ENCODE peak calls at places on chromosomes 1 and 21, in nine cellular contexts. K is GM23248, C is hepatocyte, W is PC-9, G is MM.1S, T is PC-3, D is GM23338, Y is HCT116, J is SK-N-SH. M is an unnamed sample. For H3K9me2 and H3K27me3, the result is how much of the 10 kb centered on the place peaks cover.

GRCh38 chr1:1114431-1114830 is 1.5 kb downstream of the C1orf159 start:
- DNase-seq in K (no peak), C (no peak), W (no peak), G (no peak), T (no peak), D (no peak), Y (no peak), J (no peak), M (no peak)

GRCh38 chr1:241396747-241397691 is 40.0 kb upstream of the RGS7 start:
- DNase-seq in K (no peak), C (no peak), W (no peak), G (no peak), T (peak), D (peak), Y (no peak), J (no peak), M (no peak)

GRCh38 chr21:35050348-35051286 is 1.5 kb upstream of the RUNX1 start:
- DNase-seq in K (peak), C (no peak), W (peak), G (peak), T (peak), D (no peak), Y (no peak), J (no peak), M (peak)

GRCh38 chr1:182119631-182120030 is 58.1 kb upstream of the ZNF648 start:
- DNase-seq in K (no peak), C (no peak), W (no peak), G (no peak), T (peak), D (no peak), Y (no peak), J (no peak), M (no peak)

GRCh38 chr1:16612332-16613172 is 812 bp downstream of the NBPF1 start:
- DNase-seq in K (peak), C (peak), W (peak), G (peak), T (peak), D (peak), Y (no peak), J (peak), M (peak)

GRCh38 chr21:45578811-45579381 is 36.7 kb upstream of the SLC19A1 start:
- DNase-seq in K (no peak), C (no peak), W (no peak), G (no peak), T (no peak), D (no peak), Y (no peak), J (no peak), M (no peak)

GRCh38 chr1:205774277-205775014 is 836 bp downstream of the RAB29 start:
- DNase-seq in K (peak), C (peak), W (no peak), G (no peak), T (no peak), D (peak), Y (no peak), J (peak), M (no peak)

GRCh38 chr1:26184086-26184485 is 6.3 kb upstream of the CATSPER4 start:
- DNase-seq in K (no peak), C (no peak), W (no peak), G (no peak), T (no peak), D (no peak), Y (no peak), J (no peak), M (no peak)

GRCh38 chr21:45906196-45906805 is 75.3 kb upstream of the COL6A1 start:
- DNase-seq in K (no peak), C (no peak), W (no peak), G (no peak), T (no peak), D (no peak), Y (no peak), J (no peak), M (no peak)

GRCh38 chr1:100627936-100628335 is 90.0 kb downstream of the GPR88 start:
- DNase-seq in K (peak), C (no peak), W (no peak), G (no peak), T (no peak), D (no peak), Y (no peak), J (no peak), M (no peak)

GRCh38 chr1:226675720-226676357 is 63.2 kb downstream of the ITPKB start:
- DNase-seq in K (no peak), C (no peak), W (no peak), G (no peak), T (no peak), D (no peak), Y (no peak), J (no peak), M (peak)

GRCh38 chr1:222369991-222370910 is 177.7 kb downstream of the HHIPL2 start:
- DNase-seq in K (peak), C (peak), W (no peak), G (no peak), T (peak), D (no peak), Y (no peak), J (no peak), M (no peak)

GRCh38 chr1:42971848-42972291 is 13.2 kb upstream of the SLC2A1 start:
- DNase-seq in K (peak), C (peak), W (no peak), G (no peak), T (no peak), D (no peak), Y (no peak), J (no peak), M (peak)

GRCh38 chr1:30908446-30908885 is at the start of gene SDC3:
- DNase-seq in K (peak), C (peak), W (no peak), G (peak), T (peak), D (no peak), Y (no peak), J (peak), M (no peak)

GRCh38 chr1:157878059-157878458 is 36.5 kb upstream of the CD5L start:
- DNase-seq in K (peak), C (peak), W (no peak), G (peak), T (peak), D (peak), Y (peak), J (peak), M (peak)

GRCh38 chr1:80171101-80171500 is 1164.6 kb upstream of the ADGRL4 start:
- DNase-seq in K (no peak), C (peak), W (no peak), G (no peak), T (no peak), D (no peak), Y (no peak), J (no peak), M (no peak)

GRCh38 chr1:42700006-42700405 is 17.8 kb downstream of the YBX1 start:
- DNase-seq in K (peak), C (no peak), W (peak), G (no peak), T (peak), D (no peak), Y (no peak), J (no peak), M (no peak)

GRCh38 chr1:31570906-31571305 is 5.4 kb upstream of the TINAGL1 start:
- DNase-seq in K (peak), C (no peak), W (peak), G (no peak), T (no peak), D (no peak), Y (no peak), J (no peak), M (no peak)

GRCh38 chr1:27001570-27002360 is 8.3 kb downstream of the TRNP1 start:
- DNase-seq in K (peak), C (peak), W (no peak), G (no peak), T (peak), D (peak), Y (no peak), J (no peak), M (peak)

GRCh38 chr1:37561794-37562132 is 5.0 kb downstream of the DNALI1 start:
- DNase-seq in K (peak), C (no peak), W (no peak), G (no peak), T (peak), D (peak), Y (peak), J (peak), M (peak)

GRCh38 chr1:2414297-2414958 is 2.1 kb upstream of the PEX10 start:
- DNase-seq in K (peak), C (peak), W (peak), G (peak), T (peak), D (peak), Y (no peak), J (peak), M (peak)

GRCh38 chr21:41711416-41712023 is 55.3 kb downstream of the RIPK4 start:
- DNase-seq in K (no peak), C (no peak), W (no peak), G (no peak), T (no peak), D (no peak), Y (no peak), J (no peak), M (no peak)

GRCh38 chr1:8153961-8154360 is 127.9 kb upstream of the ERRFI1 start:
- DNase-seq in K (no peak), C (no peak), W (no peak), G (no peak), T (no peak), D (no peak), Y (no peak), J (no peak), M (no peak)

DNA sequence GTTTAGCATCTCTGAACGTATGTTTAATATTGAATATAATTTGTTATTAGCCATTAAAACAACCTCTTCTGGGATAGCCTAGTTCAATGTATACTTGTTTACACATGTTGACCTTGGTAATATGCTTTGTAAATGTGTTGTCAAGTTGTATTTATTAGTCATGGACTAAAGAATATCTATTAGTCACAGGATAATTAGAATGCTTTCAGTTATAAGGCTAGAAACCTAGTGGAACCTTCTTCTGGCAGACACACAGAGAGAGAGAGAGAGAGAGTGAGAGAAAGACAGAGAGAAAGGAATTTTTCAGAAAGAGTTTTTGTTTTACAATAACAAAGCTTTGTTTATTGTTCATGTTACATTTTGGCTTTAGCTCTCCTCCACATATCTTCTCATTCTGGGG is 181.1 kb upstream of the APP start:
- DNase-seq in K (peak), C (no peak), W (no peak), G (no peak), T (peak), D (no peak), Y (no peak), J (no peak), M (no peak)
- H3K9me2 ChIP-seq in K (under half), C (under half), W (under half), G (under half), T (under half), D (under half), Y (under half), J (under half), M (under half)

GRCh38 chr1:10701145-10701544 is 95.3 kb downstream of the CASZ1 start:
- DNase-seq in K (no peak), C (no peak), W (no peak), G (no peak), T (no peak), D (no peak), Y (no peak), J (no peak), M (no peak)

GRCh38 chr1:10706514-10706913 is 89.9 kb downstream of the CASZ1 start:
- DNase-seq in K (no peak), C (no peak), W (no peak), G (no peak), T (no peak), D (no peak), Y (no peak), J (no peak), M (no peak)

GRCh38 chr1:10705953-10706352 is 90.5 kb downstream of the CASZ1 start:
- DNase-seq in K (no peak), C (no peak), W (no peak), G (no peak), T (no peak), D (no peak), Y (no peak), J (no peak), M (no peak)

GRCh38 chr1:10703702-10704101 is 92.7 kb downstream of the CASZ1 start:
- DNase-seq in K (no peak), C (no peak), W (no peak), G (no peak), T (no peak), D (no peak), Y (no peak), J (no peak), M (no peak)

GRCh38 chr1:10704383-10704882 is 92.0 kb downstream of the CASZ1 start:
- DNase-seq in K (no peak), C (peak), W (no peak), G (no peak), T (no peak), D (peak), Y (no peak), J (no peak), M (no peak)
- H3K27me3 ChIP-seq in K (under half), C (under half), W (under half), G (half or more), T (under half), D (under half), Y (under half), J (under half), M (under half)

DNA sequence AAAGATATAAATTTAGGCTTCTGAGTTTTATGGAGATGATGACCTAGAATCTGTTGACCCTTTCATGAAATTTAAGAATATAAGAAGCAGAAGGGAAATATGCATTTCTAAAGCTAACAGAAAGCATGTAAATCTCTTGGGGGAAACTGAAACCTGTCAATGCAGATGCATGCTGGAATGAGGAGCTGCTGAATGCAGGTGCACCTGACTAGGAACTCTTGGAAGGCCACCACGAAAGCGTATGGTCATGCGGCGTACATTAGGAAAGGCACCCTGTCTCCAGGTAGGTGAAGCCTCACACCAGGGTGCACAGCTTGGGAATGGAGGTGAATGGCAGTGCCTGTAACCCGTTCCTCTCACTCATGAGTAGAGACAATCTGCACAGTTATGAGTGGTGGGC is 309.7 kb downstream of the SEC16B start:
- DNase-seq in K (no peak), C (no peak), W (no peak), G (peak), T (no peak), D (no peak), Y (no peak), J (no peak), M (no peak)
- H3K9me2 ChIP-seq in K (under half), C (under half), W (under half), G (under half), T (under half), D (under half), Y (under half), J (under half), M (under half)

DNA sequence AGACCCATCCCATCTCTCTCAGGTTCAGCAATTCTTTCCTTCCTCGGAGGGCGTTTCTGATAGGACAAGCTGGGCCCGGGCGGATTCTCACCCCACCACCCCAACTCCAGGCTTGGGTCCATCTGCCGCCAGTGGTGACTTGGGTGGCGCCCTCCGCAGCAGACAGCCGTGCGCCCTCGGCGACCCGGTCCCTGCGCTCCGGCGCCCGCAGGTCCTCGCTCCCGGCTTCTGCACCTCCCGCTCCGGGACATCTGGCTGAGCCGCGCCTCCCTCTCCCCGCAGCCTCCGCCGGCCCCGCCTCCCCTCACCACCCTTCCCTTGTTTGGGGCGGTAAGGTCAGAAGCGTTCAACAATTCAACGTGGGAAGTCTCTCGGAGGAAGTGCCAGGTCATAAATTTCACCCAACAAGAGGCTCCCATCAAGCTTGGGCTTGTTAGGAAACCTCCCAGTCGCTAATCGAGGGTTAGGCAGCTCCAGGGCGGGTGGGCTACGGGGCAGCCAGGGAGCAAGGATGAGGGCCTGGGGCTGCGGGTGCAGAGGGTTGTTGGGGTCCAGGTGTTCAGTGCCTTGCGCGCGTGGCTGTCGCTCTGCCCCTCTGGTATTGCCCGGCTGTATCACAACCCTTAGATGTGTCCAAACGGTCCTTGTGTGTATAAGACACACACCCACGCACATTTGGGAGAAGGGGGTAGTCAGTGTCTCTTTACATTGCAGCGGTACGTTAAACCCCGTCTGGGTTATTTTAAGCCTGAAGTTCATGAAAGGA is 39.8 kb downstream of the OLIG1 start:
- DNase-seq in K (no peak), C (peak), W (no peak), G (no peak), T (no peak), D (peak), Y (no peak), J (no peak), M (no peak)
- H3K27me3 ChIP-seq in K (half or more), C (half or more), W (half or more), G (under half), T (half or more), D (under half), Y (under half), J (half or more), M (under half)

GRCh38 chr1:3474421-3474820 is 20.0 kb downstream of the ARHGEF16 start:
- DNase-seq in K (no peak), C (no peak), W (no peak), G (no peak), T (no peak), D (no peak), Y (no peak), J (no peak), M (no peak)

GRCh38 chr1:3472088-3472850 is 17.8 kb downstream of the ARHGEF16 start:
- DNase-seq in K (no peak), C (no peak), W (no peak), G (no peak), T (no peak), D (no peak), Y (no peak), J (no peak), M (no peak)

GRCh38 chr1:3474016-3474415 is 19.6 kb downstream of the ARHGEF16 start:
- DNase-seq in K (no peak), C (no peak), W (no peak), G (no peak), T (no peak), D (no peak), Y (no peak), J (no peak), M (no peak)

GRCh38 chr1:3472906-3473305 is 18.4 kb downstream of the ARHGEF16 start:
- DNase-seq in K (no peak), C (no peak), W (no peak), G (no peak), T (no peak), D (no peak), Y (no peak), J (no peak), M (no peak)

GRCh38 chr1:3473381-3473844 is 18.9 kb downstream of the ARHGEF16 start:
- DNase-seq in K (peak), C (no peak), W (no peak), G (no peak), T (no peak), D (no peak), Y (no peak), J (no peak), M (no peak)
- H3K9me2 ChIP-seq in K (under half), C (under half), W (under half), G (under half), T (under half), D (under half), Y (under half), J (under half), M (under half)

GRCh38 chr1:35557611-35558373 is at the start of gene NCDN:
- DNase-seq in K (peak), C (peak), W (peak), G (peak), T (peak), D (peak), Y (peak), J (peak), M (peak)
- H3K27me3 ChIP-seq in K (under half), C (under half), W (under half), G (under half), T (under half), D (under half), Y (under half), J (under half), M (under half)

DNA sequence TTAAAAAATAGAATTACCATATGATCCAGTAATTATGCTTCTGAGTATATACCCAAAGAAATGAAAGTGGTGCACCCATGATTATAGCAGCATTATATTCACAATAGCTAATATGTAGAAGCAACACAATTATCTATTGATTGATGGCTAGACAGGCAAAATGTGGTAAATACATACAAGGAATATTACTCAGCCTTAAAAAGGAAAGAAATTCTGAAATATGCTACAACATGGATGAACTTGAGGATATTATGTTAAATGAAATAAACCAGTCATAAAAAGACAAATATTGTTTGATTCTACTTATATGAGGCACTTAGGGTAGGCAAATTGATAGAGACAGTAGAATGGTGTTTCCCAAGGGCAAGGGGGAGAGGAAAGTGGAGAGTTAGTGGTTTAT is 80.8 kb downstream of the MAP3K7CL start:
- DNase-seq in K (no peak), C (no peak), W (no peak), G (no peak), T (no peak), D (no peak), Y (no peak), J (no peak), M (no peak)
- H3K9me2 ChIP-seq in K (under half), C (under half), W (under half), G (under half), T (under half), D (under half), Y (under half), J (under half), M (under half)

DNA sequence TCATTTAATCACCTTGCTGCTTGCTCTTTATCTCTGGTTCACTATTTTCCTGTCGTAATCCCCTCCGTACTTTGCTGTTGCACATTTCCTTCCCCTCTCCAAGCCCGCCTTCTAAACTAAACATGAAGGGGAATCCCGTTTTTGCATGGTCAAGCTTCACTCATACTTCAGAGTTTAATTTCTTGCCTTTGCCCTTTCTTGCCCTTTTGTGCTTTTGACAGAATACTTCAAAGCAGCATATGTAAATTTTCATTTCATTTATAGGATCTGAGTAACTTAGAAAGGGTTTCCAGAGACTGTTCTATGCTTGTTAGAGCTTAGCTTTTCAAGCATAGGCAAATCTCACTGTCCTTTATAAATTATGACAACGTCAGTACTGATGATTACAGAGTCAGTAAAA is 27.7 kb downstream of the SPATA45 start:
- DNase-seq in K (no peak), C (peak), W (no peak), G (no peak), T (no peak), D (no peak), Y (no peak), J (no peak), M (peak)
- H3K27me3 ChIP-seq in K (under half), C (under half), W (under half), G (under half), T (under half), D (under half), Y (under half), J (under half), M (under half)

M was measured in Karpas-422.